ENCODE peak calls at places on chromosomes 2 and 18, in five cellular contexts. One of them, this sample, is unnamed. For H3K4me1, the result is how much of the 10 kb centered on the place peaks cover.

GRCh38 chr2:30072250-30072842 is 74.5 kb upstream of the YPEL5 start:
- DNase-seq in naive thymus-derived CD4-positive, alpha-beta T cell: peak
- DNase-seq in HAP-1: peak
- DNase-seq in ovary: peak
- DNase-seq in aorta: peak
- DNase-seq in this sample: peak

GRCh38 chr2:152432206-152432653 is 97.3 kb downstream of the FMNL2 start:
- DNase-seq in naive thymus-derived CD4-positive, alpha-beta T cell: no peak
- DNase-seq in HAP-1: no peak
- DNase-seq in ovary: no peak
- DNase-seq in aorta: no peak
- DNase-seq in this sample: peak

GRCh38 chr2:51516667-51517066 is 484.7 kb upstream of the NRXN1 start:
- DNase-seq in naive thymus-derived CD4-positive, alpha-beta T cell: no peak
- DNase-seq in HAP-1: no peak
- DNase-seq in ovary: no peak
- DNase-seq in aorta: no peak
- DNase-seq in this sample: no peak

GRCh38 chr2:160406591-160407392 is 86.8 kb downstream of the RBMS1 start:
- DNase-seq in naive thymus-derived CD4-positive, alpha-beta T cell: peak
- DNase-seq in HAP-1: peak
- DNase-seq in ovary: no peak
- DNase-seq in aorta: peak
- DNase-seq in this sample: peak

GRCh38 chr2:15172825-15173224 is 388.3 kb downstream of the NBAS start:
- DNase-seq in naive thymus-derived CD4-positive, alpha-beta T cell: no peak
- DNase-seq in HAP-1: no peak
- DNase-seq in ovary: no peak
- DNase-seq in aorta: no peak
- DNase-seq in this sample: no peak

GRCh38 chr2:111160758-111161157 is 40.0 kb downstream of the BCL2L11 start:
- DNase-seq in naive thymus-derived CD4-positive, alpha-beta T cell: no peak
- DNase-seq in HAP-1: no peak
- DNase-seq in ovary: no peak
- DNase-seq in aorta: no peak
- DNase-seq in this sample: no peak

GRCh38 chr18:26863921-26864497 is 1.5 kb downstream of the AQP4 start:
- DNase-seq in naive thymus-derived CD4-positive, alpha-beta T cell: no peak
- DNase-seq in HAP-1: no peak
- DNase-seq in ovary: no peak
- DNase-seq in aorta: no peak
- DNase-seq in this sample: no peak

GRCh38 chr18:48720655-48721025 is 181.8 kb downstream of the CTIF start:
- DNase-seq in naive thymus-derived CD4-positive, alpha-beta T cell: no peak
- DNase-seq in HAP-1: no peak
- DNase-seq in ovary: no peak
- DNase-seq in aorta: peak
- DNase-seq in this sample: no peak

GRCh38 chr2:36663851-36664715 is 32.4 kb upstream of the VIT start:
- DNase-seq in naive thymus-derived CD4-positive, alpha-beta T cell: no peak
- DNase-seq in HAP-1: peak
- DNase-seq in ovary: no peak
- DNase-seq in aorta: no peak
- DNase-seq in this sample: peak

GRCh38 chr2:98359986-98360385 is 13.7 kb downstream of the CNGA3 start:
- DNase-seq in naive thymus-derived CD4-positive, alpha-beta T cell: no peak
- DNase-seq in HAP-1: no peak
- DNase-seq in ovary: no peak
- DNase-seq in aorta: no peak
- DNase-seq in this sample: no peak

GRCh38 chr2:180670302-180671003 is 310.0 kb upstream of the UBE2E3 start:
- DNase-seq in naive thymus-derived CD4-positive, alpha-beta T cell: no peak
- DNase-seq in HAP-1: no peak
- DNase-seq in ovary: no peak
- DNase-seq in aorta: no peak
- DNase-seq in this sample: no peak

GRCh38 chr2:207203056-207203455 is 37.3 kb upstream of the KLF7 start:
- DNase-seq in naive thymus-derived CD4-positive, alpha-beta T cell: no peak
- DNase-seq in HAP-1: no peak
- DNase-seq in ovary: no peak
- DNase-seq in aorta: no peak
- DNase-seq in this sample: no peak

GRCh38 chr2:138752231-138752956 is 27.8 kb downstream of the NXPH2 start:
- DNase-seq in naive thymus-derived CD4-positive, alpha-beta T cell: no peak
- DNase-seq in HAP-1: no peak
- DNase-seq in ovary: no peak
- DNase-seq in aorta: no peak
- DNase-seq in this sample: no peak

GRCh38 chr2:139365189-139365588 is 585.0 kb upstream of the NXPH2 start:
- DNase-seq in naive thymus-derived CD4-positive, alpha-beta T cell: no peak
- DNase-seq in HAP-1: no peak
- DNase-seq in ovary: no peak
- DNase-seq in aorta: no peak
- DNase-seq in this sample: no peak

GRCh38 chr2:236675526-236675925 is 105.9 kb downstream of the ACKR3 start:
- DNase-seq in naive thymus-derived CD4-positive, alpha-beta T cell: no peak
- DNase-seq in HAP-1: no peak
- DNase-seq in ovary: no peak
- DNase-seq in aorta: no peak
- DNase-seq in this sample: no peak

GRCh38 chr18:66759017-66759416 is 155.1 kb upstream of the CDH19 start:
- DNase-seq in naive thymus-derived CD4-positive, alpha-beta T cell: no peak
- DNase-seq in HAP-1: peak
- DNase-seq in ovary: no peak
- DNase-seq in aorta: no peak
- DNase-seq in this sample: no peak

GRCh38 chr18:75070235-75070624 is 138.7 kb downstream of the PTGR3 start:
- DNase-seq in naive thymus-derived CD4-positive, alpha-beta T cell: no peak
- DNase-seq in HAP-1: no peak
- DNase-seq in ovary: no peak
- DNase-seq in aorta: no peak
- DNase-seq in this sample: no peak

GRCh38 chr2:207437136-207437856 is 92.5 kb upstream of the CREB1 start:
- DNase-seq in naive thymus-derived CD4-positive, alpha-beta T cell: no peak
- DNase-seq in HAP-1: no peak
- DNase-seq in ovary: no peak
- DNase-seq in aorta: no peak
- DNase-seq in this sample: no peak

GRCh38 chr2:230956827-230957755 is 32.0 kb upstream of the GPR55 start:
- DNase-seq in naive thymus-derived CD4-positive, alpha-beta T cell: no peak
- DNase-seq in HAP-1: peak
- DNase-seq in ovary: peak
- DNase-seq in aorta: peak
- DNase-seq in this sample: peak

GRCh38 chr18:61948196-61948800 is 55.5 kb upstream of the RNF152 start:
- DNase-seq in naive thymus-derived CD4-positive, alpha-beta T cell: no peak
- DNase-seq in HAP-1: peak
- DNase-seq in ovary: no peak
- DNase-seq in aorta: no peak
- DNase-seq in this sample: peak

GRCh38 chr2:35973737-35974132 is 381.8 kb upstream of the CRIM1 start:
- DNase-seq in naive thymus-derived CD4-positive, alpha-beta T cell: no peak
- DNase-seq in HAP-1: no peak
- DNase-seq in ovary: no peak
- DNase-seq in aorta: no peak
- DNase-seq in this sample: no peak

GRCh38 chr2:99861376-99861760 is 281.0 kb downstream of the AFF3 start:
- DNase-seq in naive thymus-derived CD4-positive, alpha-beta T cell: no peak
- DNase-seq in HAP-1: no peak
- DNase-seq in ovary: no peak
- DNase-seq in aorta: no peak
- DNase-seq in this sample: peak

GRCh38 chr18:55875330-55875933 is 287.4 kb upstream of the TCF4 start:
- DNase-seq in naive thymus-derived CD4-positive, alpha-beta T cell: no peak
- DNase-seq in HAP-1: no peak
- DNase-seq in ovary: no peak
- DNase-seq in aorta: no peak
- DNase-seq in this sample: no peak

GRCh38 chr2:145344076-145344724 is 824.3 kb upstream of the ZEB2 start:
- DNase-seq in naive thymus-derived CD4-positive, alpha-beta T cell: no peak
- DNase-seq in HAP-1: no peak
- DNase-seq in ovary: no peak
- DNase-seq in aorta: no peak
- DNase-seq in this sample: no peak

GRCh38 chr18:76460482-76460881 is 34.6 kb downstream of the ZNF516 start:
- DNase-seq in naive thymus-derived CD4-positive, alpha-beta T cell: no peak
- DNase-seq in HAP-1: no peak
- DNase-seq in ovary: no peak
- DNase-seq in aorta: no peak
- DNase-seq in this sample: no peak

GRCh38 chr2:58633576-58634365 is 392.6 kb upstream of the FANCL start:
- DNase-seq in naive thymus-derived CD4-positive, alpha-beta T cell: no peak
- DNase-seq in HAP-1: no peak
- DNase-seq in ovary: no peak
- DNase-seq in aorta: no peak
- DNase-seq in this sample: peak

GRCh38 chr18:48829443-48830149 is 121.2 kb downstream of the SMAD7 start:
- DNase-seq in naive thymus-derived CD4-positive, alpha-beta T cell: no peak
- DNase-seq in HAP-1: peak
- DNase-seq in ovary: peak
- DNase-seq in aorta: peak
- DNase-seq in this sample: no peak

GRCh38 chr2:224586127-224586702 is 1.1 kb upstream of the CUL3 start:
- DNase-seq in naive thymus-derived CD4-positive, alpha-beta T cell: no peak
- DNase-seq in HAP-1: no peak
- DNase-seq in ovary: no peak
- DNase-seq in aorta: no peak
- DNase-seq in this sample: no peak

GRCh38 chr2:46555011-46555410 is 75.6 kb downstream of the TMEM247 start:
- DNase-seq in naive thymus-derived CD4-positive, alpha-beta T cell: no peak
- DNase-seq in HAP-1: peak
- DNase-seq in ovary: no peak
- DNase-seq in aorta: no peak
- DNase-seq in this sample: no peak

GRCh38 chr2:127641133-127641532 is 4.8 kb upstream of the GPR17 start:
- DNase-seq in naive thymus-derived CD4-positive, alpha-beta T cell: no peak
- DNase-seq in HAP-1: no peak
- DNase-seq in ovary: no peak
- DNase-seq in aorta: no peak
- DNase-seq in this sample: no peak

GRCh38 chr2:127641846-127642510 is 4.0 kb upstream of the GPR17 start:
- DNase-seq in naive thymus-derived CD4-positive, alpha-beta T cell: peak
- DNase-seq in HAP-1: no peak
- DNase-seq in ovary: no peak
- DNase-seq in aorta: no peak
- DNase-seq in this sample: no peak

GRCh38 chr2:127643698-127644660 is 2.0 kb upstream of the GPR17 start:
- DNase-seq in naive thymus-derived CD4-positive, alpha-beta T cell: no peak
- DNase-seq in HAP-1: no peak
- DNase-seq in ovary: no peak
- DNase-seq in aorta: no peak
- DNase-seq in this sample: no peak

GRCh38 chr2:127644661-127645394 is 1.1 kb upstream of the GPR17 start:
- DNase-seq in naive thymus-derived CD4-positive, alpha-beta T cell: no peak
- DNase-seq in HAP-1: no peak
- DNase-seq in ovary: no peak
- DNase-seq in aorta: no peak
- DNase-seq in this sample: no peak

DNA sequence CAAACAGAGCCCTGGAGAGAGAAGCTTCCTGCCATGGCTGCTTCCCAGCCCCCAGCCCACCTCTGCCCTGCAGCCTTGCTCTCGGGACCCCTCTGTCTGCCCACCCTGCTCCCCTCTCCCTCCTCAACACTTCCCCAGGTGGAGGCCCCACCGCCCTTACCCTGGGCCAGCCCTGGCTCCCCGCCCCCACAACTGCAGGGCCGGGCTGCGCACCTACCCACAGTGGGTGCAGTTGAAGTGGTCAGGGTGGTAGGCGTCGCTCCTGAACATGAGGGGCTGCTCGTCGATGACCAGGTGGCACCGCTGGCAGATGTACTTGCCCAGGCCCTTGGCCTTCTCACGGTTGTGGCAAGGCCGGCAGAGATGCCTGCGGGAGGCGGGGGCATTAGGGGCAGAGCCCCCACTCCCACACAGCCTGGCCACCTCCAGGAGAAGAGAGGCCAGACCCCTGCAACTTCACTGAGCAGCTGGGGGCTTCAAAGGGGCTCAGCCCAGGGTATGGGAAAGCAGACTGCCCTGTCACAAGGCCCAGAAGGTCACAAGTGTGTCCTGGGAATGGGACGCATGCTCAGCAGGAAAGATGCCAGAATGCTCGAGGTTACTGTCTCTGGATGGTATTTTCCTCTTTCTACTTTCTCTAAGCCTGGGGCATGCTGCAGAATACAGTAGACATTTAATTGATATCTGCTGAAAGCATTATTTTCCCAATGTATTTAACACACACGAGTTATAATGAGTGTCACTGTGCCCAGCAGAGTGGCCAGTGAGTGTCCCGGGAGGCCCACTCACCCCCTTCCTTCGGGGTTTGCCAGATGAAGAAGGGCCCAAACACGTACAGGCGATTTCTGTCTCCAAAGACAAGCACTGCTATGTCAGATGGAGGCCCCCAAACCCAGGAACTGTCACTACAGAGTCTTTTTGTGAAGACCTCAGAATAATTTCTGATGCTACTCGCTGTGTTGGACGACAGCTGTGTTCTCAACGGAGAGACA is 3.0 kb upstream of the GPR17 start:
- DNase-seq in naive thymus-derived CD4-positive, alpha-beta T cell: no peak
- DNase-seq in HAP-1: no peak
- DNase-seq in ovary: no peak
- DNase-seq in aorta: no peak
- DNase-seq in this sample: no peak
- H3K4me1 ChIP-seq in naive thymus-derived CD4-positive, alpha-beta T cell: under half
- H3K4me1 ChIP-seq in HAP-1: under half
- H3K4me1 ChIP-seq in ovary: under half
- H3K4me1 ChIP-seq in aorta: under half
- H3K4me1 ChIP-seq in this sample: under half

GRCh38 chr2:101782427-101782792 is 84.9 kb downstream of the MAP4K4 start:
- DNase-seq in naive thymus-derived CD4-positive, alpha-beta T cell: no peak
- DNase-seq in HAP-1: no peak
- DNase-seq in ovary: no peak
- DNase-seq in aorta: no peak
- DNase-seq in this sample: no peak
- H3K4me1 ChIP-seq in naive thymus-derived CD4-positive, alpha-beta T cell: under half
- H3K4me1 ChIP-seq in HAP-1: under half
- H3K4me1 ChIP-seq in ovary: under half
- H3K4me1 ChIP-seq in aorta: under half
- H3K4me1 ChIP-seq in this sample: under half

GRCh38 chr2:27954771-27955384 is 64.3 kb downstream of the BABAM2 start:
- DNase-seq in naive thymus-derived CD4-positive, alpha-beta T cell: no peak
- DNase-seq in HAP-1: no peak
- DNase-seq in ovary: no peak
- DNase-seq in aorta: peak
- DNase-seq in this sample: peak
- H3K4me1 ChIP-seq in naive thymus-derived CD4-positive, alpha-beta T cell: under half
- H3K4me1 ChIP-seq in HAP-1: under half
- H3K4me1 ChIP-seq in ovary: under half
- H3K4me1 ChIP-seq in aorta: under half
- H3K4me1 ChIP-seq in this sample: under half

DNA sequence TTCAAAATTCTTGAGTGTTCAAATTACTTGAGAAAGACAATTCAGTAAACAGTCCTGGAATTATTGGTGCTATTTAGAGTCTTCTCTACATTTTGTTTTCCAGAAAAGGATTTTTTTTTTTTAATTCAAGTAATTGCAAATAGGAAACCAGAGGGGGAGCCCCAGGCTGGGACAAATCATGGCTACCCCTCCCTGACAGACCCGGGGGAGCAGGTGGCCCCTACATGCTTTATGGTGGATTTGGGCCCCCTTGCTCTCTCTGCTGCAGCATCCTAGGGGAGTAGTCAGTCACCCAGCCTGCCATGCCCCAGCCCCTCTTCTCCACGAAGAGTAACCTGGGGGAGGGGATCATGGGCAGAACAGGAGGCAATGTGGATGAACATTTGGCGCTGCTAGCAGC is 4.7 kb downstream of the C2orf81 start:
- DNase-seq in naive thymus-derived CD4-positive, alpha-beta T cell: no peak
- DNase-seq in HAP-1: no peak
- DNase-seq in ovary: no peak
- DNase-seq in aorta: no peak
- DNase-seq in this sample: no peak
- H3K4me1 ChIP-seq in naive thymus-derived CD4-positive, alpha-beta T cell: under half
- H3K4me1 ChIP-seq in HAP-1: under half
- H3K4me1 ChIP-seq in ovary: under half
- H3K4me1 ChIP-seq in aorta: under half
- H3K4me1 ChIP-seq in this sample: under half